ENCODE peak calls at places on chromosomes 11 and 22, in nine cellular contexts. I is HFFc6, X is A549, B is heart right ventricle, J is WERI-Rb-1, R is foreskin keratinocyte, H is Peyer's patch, S is right lobe of liver, Q is tibial artery. C is an unnamed sample.

GRCh38 chr11:70739091-70739490 is 340.8 kb downstream of the CTTN start:
- DNase-seq in I (no peak), X (no peak), B (no peak), J (no peak), R (no peak), H (no peak), S (peak), Q (no peak), C (no peak)

GRCh38 chr11:65903068-65903481 is 2.9 kb upstream of the FOSL1 start:
- DNase-seq in I (peak), X (peak), B (no peak), J (no peak), R (no peak), H (no peak), S (no peak), Q (no peak), C (peak)

GRCh38 chr22:37045958-37046357 is 5.6 kb upstream of the KCTD17 start:
- DNase-seq in I (peak), X (peak), B (no peak), J (no peak), R (no peak), H (no peak), S (no peak), Q (no peak), C (peak)

GRCh38 chr11:62611705-62612365 is 740 bp downstream of the EML3 start:
- DNase-seq in I (peak), X (peak), B (peak), J (peak), R (no peak), H (peak), S (no peak), Q (peak), C (peak)

GRCh38 chr11:3796796-3797328 is 492 bp downstream of the NUP98 start:
- DNase-seq in I (no peak), X (peak), B (no peak), J (no peak), R (no peak), H (no peak), S (no peak), Q (no peak), C (no peak)

GRCh38 chr11:67031791-67032561 is 9.0 kb downstream of the SYT12 start:
- DNase-seq in I (peak), X (no peak), B (no peak), J (no peak), R (peak), H (no peak), S (no peak), Q (no peak), C (peak)

GRCh38 chr22:43000441-43001175 is 14.3 kb downstream of the PACSIN2 start:
- DNase-seq in I (no peak), X (no peak), B (no peak), J (no peak), R (no peak), H (no peak), S (no peak), Q (no peak), C (peak)

GRCh38 chr11:73570415-73571114 is 27.3 kb downstream of the FAM168A start:
- DNase-seq in I (peak), X (no peak), B (no peak), J (peak), R (peak), H (no peak), S (no peak), Q (no peak), C (peak)

GRCh38 chr22:41327124-41327523 is 25.8 kb downstream of the ZC3H7B start:
- DNase-seq in I (no peak), X (no peak), B (no peak), J (peak), R (no peak), H (no peak), S (peak), Q (no peak), C (no peak)

GRCh38 chr11:5966958-5967357 is 1.3 kb downstream of the OR56A5 start:
- DNase-seq in I (no peak), X (no peak), B (no peak), J (no peak), R (no peak), H (no peak), S (no peak), Q (no peak), C (no peak)

GRCh38 chr22:46803031-46803880 is 40.8 kb downstream of the TBC1D22A start:
- DNase-seq in I (no peak), X (peak), B (peak), J (peak), R (no peak), H (peak), S (peak), Q (peak), C (no peak)

GRCh38 chr11:112481893-112482292 is 221.2 kb upstream of the PLET1 start:
- DNase-seq in I (no peak), X (no peak), B (no peak), J (no peak), R (no peak), H (no peak), S (no peak), Q (no peak), C (no peak)

GRCh38 chr11:106668147-106668546 is 350.1 kb downstream of the GUCY1A2 start:
- DNase-seq in I (peak), X (no peak), B (no peak), J (no peak), R (no peak), H (no peak), S (no peak), Q (no peak), C (peak)

GRCh38 chr11:108847288-108847687 is 182.4 kb downstream of the DDX10 start:
- DNase-seq in I (no peak), X (no peak), B (no peak), J (no peak), R (no peak), H (no peak), S (no peak), Q (no peak), C (no peak)

GRCh38 chr11:45098929-45099328 is 47.5 kb upstream of the PRDM11 start:
- DNase-seq in I (no peak), X (no peak), B (no peak), J (no peak), R (no peak), H (no peak), S (no peak), Q (no peak), C (no peak)

GRCh38 chr11:128580612-128581011 is 6.7 kb downstream of the ETS1 start:
- DNase-seq in I (no peak), X (no peak), B (no peak), J (no peak), R (no peak), H (no peak), S (no peak), Q (no peak), C (no peak)

GRCh38 chr11:126063510-126063858 is 818 bp upstream of the CDON start:
- DNase-seq in I (no peak), X (no peak), B (no peak), J (no peak), R (no peak), H (no peak), S (peak), Q (no peak), C (no peak)

GRCh38 chr11:93784935-93785360 is 866 bp downstream of the MED17 start:
- DNase-seq in I (no peak), X (no peak), B (no peak), J (no peak), R (no peak), H (no peak), S (no peak), Q (no peak), C (no peak)

DNA sequence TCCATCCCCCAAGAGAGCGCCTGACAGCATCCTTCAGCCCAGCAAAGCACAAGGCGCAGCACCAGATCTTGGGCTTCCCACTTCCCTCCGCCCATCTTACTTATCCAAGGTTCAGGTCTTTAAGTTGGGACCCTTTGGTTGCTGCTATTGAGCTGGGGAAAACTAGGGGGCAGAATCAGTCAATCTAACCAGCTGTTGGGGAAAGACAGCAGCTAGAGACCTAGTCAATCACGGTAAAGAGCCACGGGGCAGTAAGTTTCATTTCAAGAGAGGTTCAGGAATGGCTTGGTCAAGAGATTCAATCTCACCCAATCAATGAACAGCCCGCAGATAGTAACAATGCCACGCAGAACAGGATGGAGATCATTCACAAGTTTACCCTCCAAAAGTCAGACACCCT is 1.7 kb downstream of the ABTB2 start:
- DNase-seq in I (no peak), X (no peak), B (no peak), J (peak), R (no peak), H (no peak), S (no peak), Q (no peak), C (no peak)
- TF ChIP-seq CTCF in I (no peak), X (peak), B (no peak), J (peak), R (no peak), H (no peak), S (no peak), Q (no peak), C (peak)

DNA sequence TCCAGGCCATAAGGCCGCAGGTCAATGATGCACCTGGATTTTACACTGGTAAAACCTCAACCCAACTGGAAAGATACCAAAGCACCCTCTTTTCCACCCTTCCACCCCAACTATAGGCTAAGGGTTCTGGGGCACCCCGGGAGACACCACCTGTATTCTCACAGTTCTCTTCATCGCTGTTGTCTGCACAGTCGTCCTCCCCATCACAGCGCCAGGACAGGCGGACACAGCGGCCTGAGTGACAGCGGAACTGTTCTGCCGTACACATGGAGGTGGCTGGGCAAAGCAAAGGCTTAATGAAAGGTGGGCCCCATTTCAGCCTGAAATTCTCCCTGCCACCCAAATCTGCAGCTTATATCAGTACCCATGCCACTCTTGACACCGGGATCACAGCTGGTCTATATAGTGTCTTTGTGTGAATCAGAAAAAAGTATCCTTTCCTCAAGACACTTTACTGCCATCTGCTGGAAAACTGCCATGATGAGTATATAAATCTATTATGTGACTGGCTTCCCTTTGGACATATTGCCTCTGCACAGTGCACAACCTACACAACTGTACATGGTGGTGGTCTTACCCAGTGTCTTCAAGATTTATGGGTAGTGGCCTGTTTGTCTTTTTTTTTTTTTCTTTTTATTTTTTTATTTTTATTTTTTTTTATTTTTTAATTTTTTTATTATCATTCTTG is 21.5 kb downstream of the LRP4 start:
- DNase-seq in I (peak), X (peak), B (no peak), J (peak), R (no peak), H (no peak), S (no peak), Q (no peak), C (peak)
- TF ChIP-seq CTCF in I (peak), X (peak), B (peak), J (peak), R (peak), H (peak), S (peak), Q (no peak), C (peak)

DNA sequence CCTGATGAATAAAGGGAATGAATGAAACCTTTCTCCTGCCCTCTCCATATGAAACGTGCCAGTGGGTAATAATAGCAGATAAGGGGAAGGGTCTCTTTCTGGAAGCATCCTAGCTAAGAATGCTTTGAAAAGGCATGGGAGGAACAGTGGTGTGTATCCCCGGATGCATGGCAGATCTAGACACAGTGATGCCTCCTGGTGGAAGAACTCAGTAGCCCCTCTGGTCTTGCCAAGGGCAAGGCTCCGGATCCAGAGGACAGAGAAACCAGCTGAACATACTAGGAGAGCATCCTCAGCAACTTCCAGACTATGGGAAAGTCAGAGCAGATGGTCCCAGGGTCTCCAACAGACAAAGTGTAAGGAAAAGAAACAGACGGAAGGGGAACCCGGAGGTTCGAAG is 6.4 kb downstream of the BAIAP2L2 start:
- DNase-seq in I (no peak), X (peak), B (no peak), J (no peak), R (no peak), H (no peak), S (no peak), Q (no peak), C (no peak)
- TF ChIP-seq CTCF in I (peak), X (no peak), B (peak), J (peak), R (peak), H (peak), S (peak), Q (peak), C (peak)

DNA sequence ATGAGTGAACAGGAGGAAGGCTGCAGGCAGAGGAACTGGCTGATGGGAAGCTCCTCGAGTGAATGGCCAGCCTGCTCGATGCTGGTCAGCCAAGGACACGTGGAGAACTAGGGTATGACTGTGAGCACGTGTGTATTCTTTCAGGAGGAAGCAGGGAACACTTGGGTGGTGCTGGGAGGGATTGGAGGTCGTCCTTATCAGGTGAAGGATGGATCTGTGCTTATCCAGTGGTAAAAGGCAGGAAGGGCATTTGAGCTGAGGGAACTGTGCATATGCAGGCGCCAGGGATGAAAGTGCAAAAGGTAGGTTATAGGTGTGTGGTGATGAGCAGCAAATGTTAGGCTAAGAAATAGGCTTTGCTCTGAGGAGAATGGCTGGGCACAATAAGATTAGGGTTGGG is 9.7 kb upstream of the SLCO2B1 start:
- DNase-seq in I (no peak), X (no peak), B (no peak), J (no peak), R (no peak), H (no peak), S (no peak), Q (peak), C (no peak)
- TF ChIP-seq CTCF in I (no peak), X (no peak), B (no peak), J (no peak), R (no peak), H (no peak), S (no peak), Q (no peak), C (no peak)

GRCh38 chr11:58787903-58788302 is 56.2 kb upstream of the GLYAT start:
- DNase-seq in I (peak), X (no peak), B (no peak), J (no peak), R (peak), H (no peak), S (no peak), Q (no peak), C (no peak)

GRCh38 chr11:58788355-58789023 is 56.0 kb downstream of the GLYATL2 start:
- DNase-seq in I (peak), X (peak), B (no peak), J (peak), R (no peak), H (peak), S (peak), Q (no peak), C (peak)

GRCh38 chr11:58786693-58787092 is 55.0 kb upstream of the GLYAT start:
- DNase-seq in I (peak), X (no peak), B (no peak), J (no peak), R (no peak), H (no peak), S (no peak), Q (no peak), C (no peak)

GRCh38 chr11:58782066-58782465 is 50.3 kb upstream of the GLYAT start:
- DNase-seq in I (no peak), X (no peak), B (no peak), J (no peak), R (no peak), H (no peak), S (no peak), Q (no peak), C (no peak)

GRCh38 chr11:58784995-58785394 is 53.3 kb upstream of the GLYAT start:
- DNase-seq in I (no peak), X (no peak), B (no peak), J (no peak), R (no peak), H (no peak), S (no peak), Q (no peak), C (no peak)
- TF ChIP-seq CTCF in I (peak), X (no peak), B (no peak), J (peak), R (peak), H (peak), S (peak), Q (no peak), C (no peak)

C was measured in astrocyte of the spinal cord.